ENCODE peak calls at places on chromosome 13, in four cellular contexts. O is left lung, M is psoas muscle, S is thyroid gland. W is an unnamed sample. For H3K4me1, the result is how much of the 10 kb centered on the place peaks cover.

GRCh38 chr13:106145997-106146864 is 389.2 kb downstream of the EFNB2 start:
- DNase-seq in S (no peak), M (no peak), O (peak), W (no peak)

GRCh38 chr13:85373322-85373721 is 425.9 kb downstream of the SLITRK6 start:
- DNase-seq in S (no peak), M (no peak), O (no peak), W (no peak)

GRCh38 chr13:31224174-31224669 is 24.4 kb downstream of the B3GLCT start:
- DNase-seq in O (no peak), M (no peak), S (no peak), W (no peak)

GRCh38 chr13:100673831-100674362 is 698 bp downstream of the TMTC4 start:
- DNase-seq in M (peak), O (peak), S (peak), W (peak)

GRCh38 chr13:102117175-102117830 is 284.5 kb downstream of the FGF14 start:
- DNase-seq in M (no peak), O (no peak), S (no peak), W (no peak)

GRCh38 chr13:96898212-96898611 is 96.1 kb downstream of the OXGR1 start:
- DNase-seq in O (no peak), M (no peak), S (no peak), W (no peak)

GRCh38 chr13:48500652-48501197 is 32.2 kb downstream of the RCBTB2 start:
- DNase-seq in O (no peak), M (no peak), S (no peak), W (no peak)

GRCh38 chr13:97125051-97125809 is 96.9 kb upstream of the MBNL2 start:
- DNase-seq in S (peak), O (no peak), M (peak), W (peak)

GRCh38 chr13:32211788-32212187 is 103.4 kb downstream of the ZAR1L start:
- DNase-seq in M (no peak), O (no peak), S (no peak), W (no peak)

GRCh38 chr13:43848250-43848649 is 31.3 kb downstream of the CCDC122 start:
- DNase-seq in S (no peak), M (no peak), O (no peak), W (no peak)

GRCh38 chr13:100508996-100509395 is 79.6 kb downstream of the GGACT start:
- DNase-seq in O (no peak), M (no peak), S (no peak), W (no peak)

GRCh38 chr13:48424212-48424611 is 11.3 kb upstream of the LPAR6 start:
- DNase-seq in S (no peak), M (no peak), O (no peak), W (no peak)

GRCh38 chr13:76378767-76379166 is 507.4 kb downstream of the KCTD12 start:
- DNase-seq in S (no peak), O (no peak), M (no peak), W (no peak)

GRCh38 chr13:84649853-84650252 is 767.6 kb upstream of the SLITRK1 start:
- DNase-seq in M (no peak), S (no peak), O (no peak), W (no peak)

GRCh38 chr13:111876506-111876905 is 190.4 kb upstream of the SOX1 start:
- DNase-seq in S (no peak), O (no peak), M (no peak), W (no peak)

GRCh38 chr13:62309904-62310303 is 894.3 kb upstream of the PCDH20 start:
- DNase-seq in S (no peak), M (no peak), O (no peak), W (no peak)

GRCh38 chr13:32415019-32415418 is 12.9 kb downstream of the N4BP2L1 start:
- DNase-seq in M (no peak), O (no peak), S (no peak), W (no peak)

GRCh38 chr13:32067149-32067961 is 35.8 kb downstream of the FRY start:
- DNase-seq in M (no peak), S (no peak), O (no peak), W (no peak)

GRCh38 chr13:62014299-62014698 is 598.6 kb upstream of the PCDH20 start:
- DNase-seq in O (no peak), M (no peak), S (no peak), W (no peak)

GRCh38 chr13:44218501-44219240 is 155.0 kb upstream of the SERP2 start:
- DNase-seq in M (peak), O (peak), S (peak), W (peak)

GRCh38 chr13:113337556-113337955 is 26.4 kb downstream of the GRTP1 start:
- DNase-seq in M (peak), S (no peak), O (no peak), W (no peak)

GRCh38 chr13:99988469-99989375 is 7.1 kb downstream of the ZIC2 start:
- DNase-seq in S (no peak), O (no peak), M (no peak), W (no peak)

GRCh38 chr13:49376121-49376520 is 67.7 kb downstream of the CAB39L start:
- DNase-seq in O (no peak), S (no peak), M (no peak), W (no peak)

GRCh38 chr13:73107970-73108369 is 49.2 kb downstream of the KLF5 start:
- DNase-seq in S (no peak), M (no peak), O (no peak), W (no peak)

GRCh38 chr13:28340272-28340793 is 154.6 kb downstream of the FLT1 start:
- DNase-seq in O (no peak), S (no peak), M (no peak), W (no peak)

GRCh38 chr13:28338202-28338601 is 156.7 kb downstream of the FLT1 start:
- DNase-seq in S (no peak), O (no peak), M (no peak), W (no peak)

GRCh38 chr13:28338742-28339141 is 156.2 kb downstream of the FLT1 start:
- DNase-seq in S (no peak), M (no peak), O (no peak), W (no peak)

GRCh38 chr13:28337196-28338045 is 157.5 kb downstream of the FLT1 start:
- DNase-seq in S (no peak), M (no peak), O (no peak), W (no peak)

GRCh38 chr13:28339419-28339818 is 155.5 kb downstream of the FLT1 start:
- DNase-seq in O (no peak), S (no peak), M (no peak), W (no peak)
- TF ChIP-seq CTCF in O (no peak), S (no peak), M (no peak), W (no peak)

GRCh38 chr13:42395066-42395821 is 123.3 kb downstream of the AKAP11 start:
- DNase-seq in S (no peak), M (no peak), O (no peak), W (no peak)
- H3K27ac ChIP-seq in S (no peak), M (no peak), O (no peak), W (no peak)

GRCh38 chr13:98537306-98537705 is 39.6 kb downstream of the STK24 start:
- DNase-seq in M (no peak), O (no peak), S (no peak), W (no peak)
- H3K4me1 ChIP-seq in M (half or more), O (half or more), S (half or more), W (under half)

DNA sequence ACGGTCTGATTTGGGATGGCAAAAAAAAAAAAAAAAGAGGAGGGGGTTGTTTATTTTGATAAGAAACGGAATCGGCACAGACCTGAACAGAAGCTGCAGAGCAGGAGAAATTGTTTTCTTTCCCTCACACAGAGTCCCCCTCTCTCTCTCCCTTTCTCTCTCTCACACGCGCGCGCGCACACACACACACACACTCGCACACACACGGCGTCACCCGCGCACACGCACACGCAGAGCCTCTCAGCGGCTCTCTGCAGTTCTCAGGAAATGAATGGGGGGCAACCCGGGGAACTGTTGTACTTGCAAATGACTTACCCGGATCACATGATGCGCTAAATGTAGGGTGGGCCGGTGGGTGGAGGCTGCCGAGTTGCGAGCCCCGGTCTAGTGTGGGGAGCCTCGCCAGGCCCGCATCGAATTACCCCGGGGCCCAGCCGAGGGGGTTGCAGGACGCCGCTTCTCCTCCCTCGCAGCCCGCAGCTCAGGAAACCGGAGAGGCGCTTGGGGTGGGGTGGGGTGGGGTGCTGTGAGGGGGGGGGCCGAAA is 475 bp downstream of the KLF12 start:
- DNase-seq in M (peak), O (peak), S (peak), W (peak)
- TF ChIP-seq CTCF in M (no peak), O (no peak), S (no peak), W (no peak)

DNA sequence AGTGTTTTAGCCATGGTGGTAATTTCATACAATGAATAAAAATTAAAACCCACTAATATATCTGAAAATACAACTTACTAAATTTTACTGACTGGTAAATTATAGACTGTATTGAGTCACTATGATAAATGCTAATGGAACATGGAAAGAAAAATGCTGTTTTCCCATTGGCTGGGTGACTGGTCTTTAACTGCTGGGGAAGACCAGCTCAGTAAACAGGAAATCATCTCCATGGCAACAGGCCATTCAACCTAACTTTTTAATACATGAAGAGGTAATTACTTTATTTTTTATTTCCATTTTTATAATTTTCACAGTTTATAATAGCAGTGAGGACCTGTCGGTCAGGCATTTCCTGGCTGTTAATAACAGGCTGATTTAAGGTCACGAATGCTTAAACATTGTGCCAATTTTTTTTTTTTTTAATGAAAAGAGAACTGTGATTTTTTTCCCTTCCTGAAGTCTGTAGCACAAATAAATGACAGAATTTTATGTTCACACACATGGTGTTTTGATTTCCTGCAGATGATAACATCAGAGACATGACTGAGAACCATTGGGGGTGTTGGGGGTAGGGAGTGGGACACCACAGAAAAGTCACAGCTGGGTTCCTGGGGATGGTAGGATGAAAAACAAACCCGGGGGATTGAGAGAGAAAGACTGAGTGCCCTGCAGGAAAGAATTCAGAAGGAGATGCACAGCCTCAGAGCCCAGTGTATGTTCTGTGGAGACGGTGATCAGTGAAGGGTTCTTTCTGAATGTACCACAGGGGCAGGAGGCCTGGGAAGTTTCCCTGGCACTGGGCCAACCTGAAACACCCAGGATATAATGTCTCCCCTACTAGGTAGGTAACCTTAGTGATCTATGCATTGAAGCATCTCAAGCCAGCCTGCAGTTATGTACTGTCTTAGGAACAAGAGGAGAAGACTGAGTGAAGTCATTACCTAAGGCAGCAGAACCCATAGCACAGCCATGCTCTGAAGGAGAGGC is 297.1 kb downstream of the COG6 start:
- DNase-seq in M (no peak), S (no peak), O (no peak), W (no peak)
- H3K27ac ChIP-seq in M (no peak), S (no peak), O (no peak), W (no peak)

DNA sequence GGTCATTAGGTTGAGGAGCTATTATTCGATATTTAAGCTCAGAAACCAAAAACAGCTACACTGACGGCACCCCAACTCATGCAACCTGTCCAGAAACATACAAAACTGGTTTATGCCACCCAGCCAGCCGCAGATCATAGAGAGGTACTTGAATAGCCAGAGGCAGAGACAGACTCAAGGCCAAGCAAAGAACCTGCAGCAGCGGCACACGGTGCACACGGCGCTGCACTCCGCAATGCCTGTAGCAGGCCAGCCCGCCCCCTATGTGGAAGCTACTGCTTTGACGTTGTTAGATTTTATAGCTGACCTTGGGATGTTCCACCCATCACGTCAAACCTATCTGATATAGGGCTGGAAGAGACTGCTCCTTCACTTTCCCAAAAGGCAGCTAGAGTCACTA is 11.9 kb upstream of the DHRS12 start:
- DNase-seq in O (no peak), M (no peak), S (peak), W (no peak)
- H3K4me1 ChIP-seq in O (under half), M (under half), S (under half), W (under half)

DNA sequence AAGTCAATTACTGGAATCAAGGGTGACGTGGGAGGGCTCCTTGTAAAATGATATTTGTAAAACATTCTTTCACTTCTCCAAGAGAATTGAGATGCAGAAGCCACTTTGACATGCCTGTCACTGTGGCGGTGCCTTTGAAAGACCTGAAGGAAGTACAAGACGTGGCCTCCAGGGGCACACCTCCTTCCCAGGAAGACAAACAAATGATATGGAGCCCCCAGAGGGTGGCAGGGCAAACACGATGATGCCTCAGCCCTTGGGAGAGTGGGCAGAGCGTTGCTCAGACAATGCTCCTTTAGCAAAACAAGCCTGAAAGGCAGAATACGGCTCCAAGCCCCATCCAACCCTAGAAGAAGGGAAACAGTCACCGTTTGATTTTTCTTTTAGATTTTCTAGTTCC is 9.3 kb upstream of the ATP12A start:
- DNase-seq in S (no peak), O (no peak), M (no peak), W (no peak)
- TF ChIP-seq CTCF in S (no peak), O (no peak), M (no peak), W (no peak)